ENCODE peak calls at places on chromosomes 16 and 17, in five cellular contexts. U is activated CD8-positive, alpha-beta memory T cell treated with anti-CD3 and anti-CD28 coated beads for 1 hour; M is mucosa of descending colon; O is GM12891; X is hypothalamus. Y is an unnamed sample.

GRCh38 chr16:56347166-56347565 is 78.2 kb downstream of the AMFR start:
- DNase-seq in M (peak), X (no peak), O (no peak), U (no peak), Y (no peak)

GRCh38 chr16:82460761-82461160 is 166.0 kb upstream of the CDH13 start:
- DNase-seq in O (no peak), X (no peak), M (no peak), U (no peak), Y (no peak)

GRCh38 chr17:13031718-13032350 is 14.0 kb upstream of the ELAC2 start:
- DNase-seq in U (no peak), O (peak), M (no peak), X (peak), Y (peak)

GRCh38 chr16:66706506-66706880 is 9.9 kb upstream of the CMTM4 start:
- DNase-seq in O (no peak), X (no peak), M (peak), U (no peak), Y (peak)

GRCh38 chr17:47946929-47947397 is 5.6 kb downstream of the PNPO start:
- DNase-seq in X (peak), O (peak), M (no peak), U (peak), Y (no peak)

GRCh38 chr16:637081-638018 is 1.2 kb upstream of the METTL26 start:
- DNase-seq in M (peak), X (peak), O (peak), U (peak), Y (peak)

GRCh38 chr17:77393274-77393600 is 252.5 kb downstream of the SEC14L1 start:
- DNase-seq in U (no peak), O (no peak), M (no peak), X (no peak), Y (no peak)

GRCh38 chr17:28880572-28880945 is 17.0 kb downstream of the FLOT2 start:
- DNase-seq in M (no peak), O (no peak), U (no peak), X (no peak), Y (no peak)

GRCh38 chr17:3828151-3828851 is 17.7 kb downstream of the NCBP3 start:
- DNase-seq in U (no peak), M (no peak), O (no peak), X (no peak), Y (peak)

GRCh38 chr17:8166731-8167130 is 4.0 kb upstream of the VAMP2 start:
- DNase-seq in O (no peak), M (peak), X (no peak), U (no peak), Y (no peak)

GRCh38 chr17:82039695-82040299 is 2.3 kb upstream of the DCXR start:
- DNase-seq in M (no peak), X (no peak), O (no peak), U (no peak), Y (no peak)

GRCh38 chr17:81027591-81028505 is 7.1 kb upstream of the BAIAP2 start:
- DNase-seq in O (peak), U (no peak), X (no peak), M (peak), Y (peak)

GRCh38 chr17:31582151-31582907 is 190.9 kb downstream of the RAB11FIP4 start:
- DNase-seq in O (no peak), X (peak), M (peak), U (no peak), Y (peak)

GRCh38 chr17:75525806-75526554 is 483 bp downstream of the LLGL2 start:
- DNase-seq in O (no peak), X (no peak), U (no peak), M (peak), Y (no peak)

GRCh38 chr16:89764711-89765201 is 43.4 kb downstream of the ZNF276 start:
- DNase-seq in X (no peak), O (peak), U (no peak), M (peak), Y (no peak)

GRCh38 chr16:11097094-11097781 is 152.9 kb downstream of the CLEC16A start:
- DNase-seq in U (no peak), X (no peak), O (no peak), M (no peak), Y (no peak)

GRCh38 chr16:11742041-11742535 is 569 bp downstream of the TXNDC11 start:
- DNase-seq in X (peak), M (peak), O (peak), U (no peak), Y (peak)

GRCh38 chr17:83064021-83064731 is 15.2 kb upstream of the METRNL start:
- DNase-seq in X (no peak), O (no peak), M (peak), U (no peak), Y (peak)

GRCh38 chr17:44850025-44850424 is 2.3 kb downstream of the HIGD1B start:
- DNase-seq in M (no peak), O (no peak), X (no peak), U (no peak), Y (no peak)

GRCh38 chr16:79143026-79143425 is 457.5 kb downstream of the MAF start:
- DNase-seq in O (no peak), M (no peak), U (no peak), X (no peak), Y (no peak)

GRCh38 chr17:55743103-55743679 is 7.7 kb upstream of the PCTP start:
- DNase-seq in U (no peak), X (no peak), M (no peak), O (no peak), Y (no peak)

GRCh38 chr17:78901806-78902205 is 1.2 kb downstream of the CEP295NL start:
- DNase-seq in M (no peak), X (no peak), U (no peak), O (no peak), Y (no peak)

GRCh38 chr17:2247005-2247404 is 56.6 kb downstream of the SMG6 start:
- DNase-seq in M (no peak), O (no peak), X (no peak), U (no peak), Y (no peak)

GRCh38 chr17:77942111-77942988 is 16.2 kb upstream of the TNRC6C start:
- DNase-seq in U (no peak), X (peak), O (no peak), M (no peak), Y (no peak)

GRCh38 chr17:2405247-2405926 is 4.5 kb upstream of the MNT start:
- DNase-seq in U (no peak), M (peak), X (no peak), O (no peak), Y (peak)

GRCh38 chr16:20884240-20884556 is 16.0 kb downstream of the DCUN1D3 start:
- DNase-seq in M (no peak), O (no peak), U (no peak), X (no peak), Y (no peak)

GRCh38 chr17:78684026-78684425 is 98.0 kb downstream of the CYTH1 start:
- DNase-seq in O (no peak), M (no peak), X (no peak), U (no peak), Y (no peak)

GRCh38 chr16:21598676-21599157 is 660 bp upstream of the METTL9 start:
- DNase-seq in U (no peak), O (no peak), M (no peak), X (no peak), Y (no peak)

GRCh38 chr17:51873302-51873701 is 285.2 kb downstream of the CA10 start:
- DNase-seq in X (no peak), O (no peak), M (no peak), U (no peak), Y (no peak)

GRCh38 chr17:68733241-68734176 is 132.3 kb upstream of the FAM20A start:
- DNase-seq in O (no peak), U (no peak), X (no peak), M (no peak), Y (no peak)

GRCh38 chr17:63698381-63698885 is 1.5 kb downstream of the LIMD2 start:
- DNase-seq in O (no peak), X (no peak), U (no peak), M (no peak), Y (no peak)

GRCh38 chr16:11379420-11379819 is 34.2 kb downstream of the RMI2 start:
- DNase-seq in M (peak), X (no peak), O (peak), U (no peak), Y (peak)

GRCh38 chr17:41647940-41648410 is 23.6 kb upstream of the KRT17 start:
- DNase-seq in O (peak), X (peak), M (peak), U (peak), Y (peak)